ENCODE peak calls at places on chromosomes 3 and 15, in four cellular contexts. Y is lower lobe of right lung, V is fibroblast of lung, N is A549. Q is an unnamed sample.

GRCh38 chr3:197408177-197408957 is 110.0 kb upstream of the DLG1 start:
- DNase-seq in Y (no peak), V (peak; percentile 52), N (no peak), Q (no peak)

GRCh38 chr3:54837964-54838363 is 89.9 kb downstream of the LRTM1 start:
- DNase-seq in Y (no peak), V (peak; percentile 27), N (no peak), Q (no peak)

GRCh38 chr3:9116351-9116750 is 133.1 kb downstream of the SRGAP3 start:
- DNase-seq in Y (no peak), V (no peak), N (no peak), Q (no peak)

GRCh38 chr3:124773351-124774304 is 43.4 kb downstream of the UMPS start:
- DNase-seq in Y (no peak), V (no peak), N (no peak), Q (no peak)

GRCh38 chr3:194133661-194134230 is 2.2 kb upstream of the HES1 start:
- DNase-seq in Y (peak; percentile 68), V (peak; percentile 75), N (no peak), Q (peak; percentile 75)

GRCh38 chr3:169699536-169700050 is 36.1 kb upstream of the MECOM start:
- DNase-seq in Y (no peak), V (peak; percentile 67), N (no peak), Q (peak; percentile 84)

GRCh38 chr3:138381413-138381901 is 33.1 kb downstream of the MRAS start:
- DNase-seq in Y (no peak), V (peak; percentile 67), N (no peak), Q (peak; percentile 56)

GRCh38 chr3:60277376-60277800 is 973.9 kb downstream of the FHIT start:
- DNase-seq in Y (no peak), V (no peak), N (no peak), Q (no peak)

GRCh38 chr15:33859992-33860545 is 108.2 kb upstream of the CHRM5 start:
- DNase-seq in Y (no peak), V (no peak), N (no peak), Q (no peak)

GRCh38 chr15:38894260-38894948 is 329.8 kb upstream of the RASGRP1 start:
- DNase-seq in Y (no peak), V (peak; percentile 99), N (peak; percentile 19), Q (no peak)

GRCh38 chr3:51933471-51934138 is 8.1 kb downstream of the RRP9 start:
- DNase-seq in Y (no peak), V (no peak), N (no peak), Q (no peak)

GRCh38 chr15:61685513-61685912 is 374.7 kb downstream of the VPS13C start:
- DNase-seq in Y (no peak), V (no peak), N (no peak), Q (no peak)

GRCh38 chr15:85852969-85853368 is 58.2 kb upstream of the KLHL25 start:
- DNase-seq in Y (no peak), V (no peak), N (no peak), Q (no peak)

GRCh38 chr3:124569761-124570160 is 160.5 kb upstream of the UMPS start:
- DNase-seq in Y (no peak), V (no peak), N (no peak), Q (peak; percentile 62)

GRCh38 chr3:150335631-150336030 is 72.5 kb upstream of the TSC22D2 start:
- DNase-seq in Y (no peak), V (peak; percentile 64), N (no peak), Q (no peak)

GRCh38 chr15:24734391-24734790 is 58.8 kb downstream of the NPAP1 start:
- DNase-seq in Y (no peak), V (no peak), N (no peak), Q (no peak)

GRCh38 chr3:155229086-155229485 is 64.4 kb downstream of the STRIT1 start:
- DNase-seq in Y (no peak), V (no peak), N (no peak), Q (no peak)

GRCh38 chr3:35651888-35652287 is 12.6 kb downstream of the ARPP21 start:
- DNase-seq in Y (no peak), V (peak; percentile 75), N (peak; percentile 21), Q (no peak)

GRCh38 chr3:25045291-25045690 is 382.8 kb upstream of the RARB start:
- DNase-seq in Y (no peak), V (peak; percentile 20), N (no peak), Q (no peak)

GRCh38 chr3:45026957-45027356 is 854 bp downstream of the CLEC3B start:
- DNase-seq in Y (peak; percentile 57), V (peak; percentile 38), N (no peak), Q (peak; percentile 88)

GRCh38 chr3:45024601-45025262 is 1.4 kb upstream of the CLEC3B start:
- DNase-seq in Y (no peak), V (no peak), N (no peak), Q (no peak)

GRCh38 chr3:45023675-45024074 is 2.4 kb upstream of the CLEC3B start:
- DNase-seq in Y (no peak), V (no peak), N (no peak), Q (no peak)

GRCh38 chr3:45027406-45027805 is 1.3 kb downstream of the CLEC3B start:
- DNase-seq in Y (no peak), V (no peak), N (no peak), Q (no peak)

GRCh38 chr3:45026038-45026437 is at the start of gene CLEC3B:
- DNase-seq in Y (peak; percentile 58), V (peak; percentile 86), N (no peak), Q (peak; percentile 83)
- H3K27ac ChIP-seq in Y (peak within 1 kb of the TSS; percentile 77), V (peak within 1 kb of the TSS; percentile 67), N (no peak within 1 kb of the TSS), Q (peak within 1 kb of the TSS; percentile 93)

GRCh38 chr3:73848173-73848751 is 223.5 kb upstream of the PDZRN3 start:
- DNase-seq in Y (no peak), V (peak; percentile 40), N (no peak), Q (no peak)
- TF ChIP-seq CTCF in Y (peak; percentile 54), V (peak; percentile 69), N (no peak), Q (peak; percentile 77)

GRCh38 chr3:65953881-65954733 is 84.6 kb downstream of the MAGI1 start:
- DNase-seq in Y (peak; percentile 55), V (peak; percentile 55), N (no peak), Q (peak; percentile 33)

GRCh38 chr3:65953301-65953812 is 85.4 kb downstream of the MAGI1 start:
- DNase-seq in Y (peak; percentile 86), V (peak; percentile 82), N (no peak), Q (no peak)

GRCh38 chr3:65952842-65953241 is 85.9 kb downstream of the MAGI1 start:
- DNase-seq in Y (no peak), V (no peak), N (no peak), Q (no peak)

GRCh38 chr3:65950340-65951326 is 88.1 kb downstream of the MAGI1 start:
- DNase-seq in Y (no peak), V (no peak), N (no peak), Q (no peak)

GRCh38 chr3:65951836-65952505 is 86.7 kb downstream of the MAGI1 start:
- DNase-seq in Y (no peak), V (peak; percentile 71), N (no peak), Q (no peak)
- H3K27ac ChIP-seq in Y (peak overlapping the region; percentile 83), V (no peak overlapping the region), N (no peak overlapping the region), Q (peak overlapping the region; percentile 71)

GRCh38 chr15:80730395-80730794 is 35.3 kb downstream of the ABHD17C start:
- DNase-seq in Y (no peak), V (no peak), N (no peak), Q (no peak)

GRCh38 chr15:80732148-80732547 is 37.0 kb downstream of the ABHD17C start:
- DNase-seq in Y (no peak), V (no peak), N (no peak), Q (no peak)

GRCh38 chr15:80727596-80727995 is 32.5 kb downstream of the ABHD17C start:
- DNase-seq in Y (no peak), V (no peak), N (no peak), Q (no peak)

GRCh38 chr15:80730931-80731330 is 35.8 kb downstream of the ABHD17C start:
- DNase-seq in Y (no peak), V (peak; percentile 40), N (no peak), Q (no peak)

DNA sequence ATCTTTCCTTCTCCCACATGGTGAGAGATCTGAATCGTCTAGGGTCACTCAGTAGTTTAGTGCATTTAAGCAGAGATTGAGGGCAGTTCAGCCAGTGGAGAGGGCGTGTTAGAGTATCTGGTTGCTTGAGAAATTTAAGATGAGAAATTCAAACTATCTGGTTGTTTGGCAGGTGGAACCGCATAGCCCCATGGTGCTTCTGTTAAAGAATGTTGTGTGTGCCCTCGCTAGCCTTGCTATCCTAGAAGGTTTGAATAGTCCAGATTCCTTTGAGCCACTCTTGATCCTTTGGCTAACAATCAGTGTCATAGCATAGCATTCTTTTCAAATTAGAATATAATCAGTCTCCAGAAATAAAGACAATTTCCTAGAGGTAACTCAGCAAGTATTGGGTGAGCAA is 32.1 kb downstream of the ABHD17C start:
- DNase-seq in Y (no peak), V (peak; percentile 87), N (no peak), Q (no peak)
- TF ChIP-seq CTCF in Y (no peak), V (no peak), N (no peak), Q (no peak)

Q was measured in left ventricle myocardium inferior.